ENCODE peak calls at places on chromosomes 5 and 9, in four cellular contexts. F is kidney, U is cardiac muscle cell, N is right cardiac atrium. P is an unnamed sample. For H3K4me1, the result is how much of the 10 kb centered on the place peaks cover.

GRCh38 chr5:543755-544674 is 19.8 kb upstream of the SLC9A3 start:
- DNase-seq in N (peak), U (no peak), F (peak), P (peak)

GRCh38 chr9:35748239-35748857 is 680 bp downstream of the GBA2 start:
- DNase-seq in N (no peak), F (no peak), U (no peak), P (no peak)

GRCh38 chr5:67493676-67494075 is 297.1 kb upstream of the CD180 start:
- DNase-seq in N (peak), U (peak), F (no peak), P (peak)

GRCh38 chr5:134437340-134438267 is 25.9 kb upstream of the CDKN2AIPNL start:
- DNase-seq in F (no peak), N (no peak), U (peak), P (no peak)

GRCh38 chr9:82474235-82474634 is 485.7 kb downstream of the SPATA31D1 start:
- DNase-seq in F (no peak), U (no peak), N (no peak), P (no peak)

GRCh38 chr9:123784513-123784912 is 145.4 kb downstream of the DENND1A start:
- DNase-seq in U (peak), F (no peak), N (no peak), P (no peak)

GRCh38 chr9:6212722-6213375 is 2.8 kb upstream of the IL33 start:
- DNase-seq in F (no peak), U (peak), N (no peak), P (no peak)

GRCh38 chr9:8733096-8733954 is 933.7 kb upstream of the DMAC1 start:
- DNase-seq in U (peak), F (peak), N (peak), P (peak)

GRCh38 chr5:17401509-17402290 is 96.3 kb upstream of the TAF11L2 start:
- DNase-seq in N (no peak), U (no peak), F (no peak), P (no peak)

GRCh38 chr5:143398451-143399237 is 4.8 kb downstream of the NR3C1 start:
- DNase-seq in N (no peak), U (peak), F (no peak), P (no peak)

GRCh38 chr5:102815560-102816324 is 60.6 kb downstream of the PAM start:
- DNase-seq in N (no peak), F (no peak), U (peak), P (no peak)

GRCh38 chr9:30258079-30258478 is 2126.4 kb upstream of the ACO1 start:
- DNase-seq in N (no peak), U (no peak), F (no peak), P (no peak)

GRCh38 chr5:14443665-14444064 is 137.9 kb upstream of the OTULINL start:
- DNase-seq in F (no peak), U (no peak), N (no peak), P (no peak)

GRCh38 chr5:176474476-176474875 is 26.3 kb downstream of the FAF2 start:
- DNase-seq in F (no peak), U (peak), N (no peak), P (no peak)

GRCh38 chr5:36371366-36371765 is 69.7 kb upstream of the RANBP3L start:
- DNase-seq in U (no peak), N (no peak), F (no peak), P (no peak)

GRCh38 chr9:122190597-122191381 is 31.1 kb downstream of the MORN5 start:
- DNase-seq in U (no peak), F (no peak), N (no peak), P (no peak)

GRCh38 chr5:1726469-1726865 is 73.2 kb downstream of the MRPL36 start:
- DNase-seq in F (peak), U (no peak), N (no peak), P (no peak)

GRCh38 chr5:68872088-68872842 is 221.5 kb upstream of the SLC30A5 start:
- DNase-seq in N (no peak), U (peak), F (no peak), P (no peak)

GRCh38 chr9:125145425-125145824 is 2.1 kb upstream of the SCAI start:
- DNase-seq in U (no peak), N (no peak), F (no peak), P (no peak)

GRCh38 chr5:58019614-58020013 is 440.3 kb downstream of the PLK2 start:
- DNase-seq in N (peak), U (peak), F (peak), P (peak)

GRCh38 chr5:102664946-102665345 is 90.2 kb upstream of the PAM start:
- DNase-seq in U (no peak), N (no peak), F (no peak), P (no peak)

GRCh38 chr5:139650689-139651501 is 2.7 kb downstream of the CXXC5 start:
- DNase-seq in F (peak), N (peak), U (no peak), P (peak)

GRCh38 chr5:139647406-139648204 is 544 bp upstream of the CXXC5 start:
- DNase-seq in N (no peak), U (no peak), F (no peak), P (no peak)

GRCh38 chr5:139648205-139649081 is at the start of gene CXXC5:
- DNase-seq in F (peak), N (peak), U (peak), P (peak)

GRCh38 chr5:139650031-139650688 is 2.0 kb downstream of the CXXC5 start:
- DNase-seq in N (no peak), U (no peak), F (peak), P (no peak)

GRCh38 chr5:139649082-139649991 is 1.2 kb downstream of the CXXC5 start:
- DNase-seq in U (no peak), F (peak), N (no peak), P (no peak)
- H3K4me1 ChIP-seq in U (under half), F (under half), N (under half), P (under half)

GRCh38 chr9:134629586-134630392 is 11.8 kb upstream of the COL5A1 start:
- DNase-seq in N (peak), U (no peak), F (peak), P (no peak)

GRCh38 chr9:134630393-134630790 is 11.2 kb upstream of the COL5A1 start:
- DNase-seq in N (peak), F (peak), U (no peak), P (no peak)

GRCh38 chr9:134627417-134628353 is 13.9 kb upstream of the COL5A1 start:
- DNase-seq in F (peak), N (peak), U (no peak), P (no peak)

GRCh38 chr9:134628354-134628736 is 13.3 kb upstream of the COL5A1 start:
- DNase-seq in F (no peak), N (no peak), U (no peak), P (no peak)

GRCh38 chr9:134629061-134629585 is 12.5 kb upstream of the COL5A1 start:
- DNase-seq in F (peak), U (no peak), N (peak), P (no peak)
- H3K4me1 ChIP-seq in F (under half), U (under half), N (under half), P (under half)

GRCh38 chr5:132478498-132478855 is 12.1 kb downstream of the IRF1 start:
- DNase-seq in U (no peak), F (peak), N (no peak), P (no peak)
- H3K4me1 ChIP-seq in U (under half), F (under half), N (under half), P (under half)

DNA sequence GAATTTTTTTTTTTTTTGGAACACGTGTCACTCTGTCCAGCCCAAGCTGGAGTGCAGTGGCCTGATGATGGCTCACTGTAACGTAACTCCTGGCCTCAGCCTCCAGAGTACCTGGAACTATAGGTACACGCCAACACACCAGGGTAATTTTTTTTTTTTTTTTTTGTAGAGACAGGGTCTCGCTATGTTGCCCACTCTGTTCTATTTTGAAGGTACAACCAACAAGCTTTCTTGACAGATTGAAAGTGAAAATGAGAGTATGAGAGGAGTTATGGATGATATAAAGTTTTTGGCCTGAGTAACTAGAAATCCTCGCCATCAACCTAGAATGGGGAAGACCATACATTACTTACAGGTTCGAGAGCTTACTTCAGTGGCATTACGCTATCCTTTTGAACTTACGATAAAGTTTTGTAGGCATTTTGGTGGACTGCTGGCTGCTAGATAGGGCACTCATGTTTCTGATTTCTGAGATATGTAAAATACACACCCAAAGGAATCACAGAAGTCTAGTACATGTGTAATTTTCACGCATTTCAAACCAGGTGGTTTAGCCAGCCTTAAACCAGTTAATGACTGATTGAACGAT is 806 bp upstream of the CDC42SE2 start:
- DNase-seq in F (no peak), U (peak), N (no peak), P (no peak)
- H3K4me1 ChIP-seq in F (under half), U (under half), N (under half), P (under half)

GRCh38 chr5:172593306-172593705 is 47.8 kb upstream of the NEURL1B start:
- DNase-seq in U (no peak), N (no peak), F (no peak), P (no peak)

GRCh38 chr5:172592881-172593280 is 48.2 kb upstream of the NEURL1B start:
- DNase-seq in N (no peak), F (peak), U (no peak), P (no peak)

GRCh38 chr5:172594867-172595466 is 46.1 kb upstream of the NEURL1B start:
- DNase-seq in U (no peak), F (no peak), N (no peak), P (no peak)

GRCh38 chr5:172594431-172594830 is 46.6 kb upstream of the NEURL1B start:
- DNase-seq in U (no peak), F (no peak), N (no peak), P (no peak)

DNA sequence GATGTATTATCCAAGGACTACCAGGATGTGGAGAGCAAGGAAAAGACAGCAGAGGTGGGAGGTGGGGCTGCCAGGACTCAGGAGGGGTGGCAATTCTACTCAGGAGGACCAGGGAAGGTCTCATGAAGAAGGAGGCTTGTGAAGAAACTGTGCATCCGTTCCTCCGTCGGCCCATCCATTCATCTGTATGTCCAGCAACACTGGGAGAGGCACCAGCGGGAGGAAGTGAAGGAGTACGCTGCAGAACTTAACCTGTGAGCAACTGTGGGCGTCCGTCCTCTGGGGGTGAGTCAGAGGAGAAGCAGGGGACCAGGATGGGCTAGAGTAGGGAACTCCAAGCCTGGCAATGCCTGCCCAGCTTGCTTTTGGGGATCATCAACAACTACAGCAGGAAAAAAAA is 47.3 kb upstream of the NEURL1B start:
- DNase-seq in U (no peak), N (no peak), F (no peak), P (no peak)
- H3K4me1 ChIP-seq in U (under half), N (under half), F (under half), P (under half)

DNA sequence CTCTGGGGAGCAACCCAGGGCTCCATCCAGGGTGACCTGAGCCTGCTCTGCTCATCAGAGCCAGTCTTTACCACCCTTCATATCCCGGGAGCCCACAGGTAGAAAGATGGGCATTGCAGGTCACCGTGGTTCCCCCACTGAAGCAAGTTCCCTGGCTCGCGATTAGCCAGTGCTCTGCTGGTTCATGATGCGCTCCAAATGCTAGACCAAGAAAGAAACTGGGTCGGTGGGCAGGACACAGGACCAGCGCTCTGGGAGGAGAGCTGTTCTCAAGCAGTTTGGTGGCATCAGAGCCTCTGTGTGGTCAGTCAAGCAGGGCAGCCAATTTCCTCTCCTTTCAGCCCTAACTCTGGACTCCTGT is 156.5 kb downstream of the RGS3 start:
- DNase-seq in U (no peak), F (peak), N (no peak), P (no peak)
- H3K4me1 ChIP-seq in U (under half), F (under half), N (under half), P (under half)

DNA sequence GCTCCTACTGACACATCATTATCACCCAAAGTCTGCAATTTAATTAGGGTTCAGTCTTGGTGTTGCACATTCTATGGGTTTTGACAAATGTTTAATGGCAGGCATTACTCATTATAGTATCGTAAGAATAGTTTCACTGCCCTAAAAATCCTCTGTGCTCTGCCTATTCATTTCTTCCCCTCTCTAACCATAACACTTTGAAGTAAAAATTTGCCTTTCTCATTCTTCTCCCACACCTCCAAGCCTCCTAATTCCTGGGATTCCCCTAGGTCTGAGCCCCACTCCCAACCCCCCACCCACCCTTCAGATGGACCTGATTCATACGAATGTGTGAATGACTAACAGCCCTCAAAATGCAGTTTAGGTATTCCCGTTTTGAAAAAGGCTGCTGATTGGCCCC is 18.4 kb downstream of the ENC1 start:
- DNase-seq in N (no peak), U (no peak), F (no peak), P (no peak)
- H3K4me1 ChIP-seq in N (under half), U (under half), F (under half), P (under half)

DNA sequence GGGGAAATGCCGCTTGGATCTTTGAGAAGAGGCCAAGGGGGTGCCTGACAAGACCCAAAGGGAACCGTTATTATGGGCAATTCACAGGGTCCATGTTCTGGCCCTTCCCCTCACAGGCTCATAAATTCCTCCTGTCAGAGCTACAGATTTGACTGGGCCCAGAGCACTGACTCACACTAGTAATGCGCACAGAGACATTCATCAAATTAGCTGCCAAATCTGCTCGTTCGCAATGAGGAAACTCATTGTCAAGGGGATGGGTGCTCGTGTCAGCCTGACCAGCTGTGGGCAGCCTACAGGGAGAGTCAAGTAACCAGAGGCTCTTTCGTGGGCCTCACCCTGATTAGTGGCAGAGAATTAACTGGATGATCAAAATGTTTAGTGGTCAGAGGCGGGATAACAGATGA is 377.4 kb downstream of the ACTL7B start:
- DNase-seq in F (no peak), U (peak), N (no peak), P (peak)
- H3K4me1 ChIP-seq in F (under half), U (under half), N (under half), P (under half)